ENCODE peak calls at places on chromosomes 4 and X, in six cellular contexts. One of them, this sample, is unnamed.

GRCh38 chr4:3781193-3781886 is 15.2 kb downstream of the ADRA2C start:
- ATAC-seq in HCT116: peak; percentile 57
- ATAC-seq in right lobe of liver: no peak
- ATAC-seq in gastrocnemius medialis: no peak
- ATAC-seq in A549: no peak
- ATAC-seq in body of pancreas: no peak
- ATAC-seq in this sample: no peak

GRCh38 chr4:40446785-40447184 is 111.7 kb downstream of the CHRNA9 start:
- ATAC-seq in right lobe of liver: peak; percentile 52
- ATAC-seq in body of pancreas: peak; percentile 34
- ATAC-seq in HCT116: no peak
- ATAC-seq in gastrocnemius medialis: no peak
- ATAC-seq in A549: peak; percentile 76
- ATAC-seq in this sample: no peak

GRCh38 chr4:139312552-139313332 is 10.5 kb upstream of the NDUFC1 start:
- ATAC-seq in body of pancreas: no peak
- ATAC-seq in HCT116: no peak
- ATAC-seq in A549: no peak
- ATAC-seq in right lobe of liver: peak; percentile 48
- ATAC-seq in gastrocnemius medialis: no peak
- ATAC-seq in this sample: no peak

GRCh38 chrX:134459683-134460004 is 321 bp upstream of the HPRT1 start:
- ATAC-seq in right lobe of liver: peak; percentile 4
- ATAC-seq in gastrocnemius medialis: peak; percentile 49
- ATAC-seq in body of pancreas: peak; percentile 18
- ATAC-seq in HCT116: peak; percentile 45
- ATAC-seq in A549: peak; percentile 84
- ATAC-seq in this sample: peak; percentile 40

GRCh38 chrX:84133023-84133422 is 55.0 kb downstream of the RPS6KA6 start:
- ATAC-seq in A549: no peak
- ATAC-seq in right lobe of liver: no peak
- ATAC-seq in HCT116: no peak
- ATAC-seq in gastrocnemius medialis: no peak
- ATAC-seq in body of pancreas: no peak
- ATAC-seq in this sample: no peak

GRCh38 chr4:112213091-112213490 is 18.5 kb upstream of the AP1AR start:
- ATAC-seq in right lobe of liver: no peak
- ATAC-seq in body of pancreas: no peak
- ATAC-seq in gastrocnemius medialis: no peak
- ATAC-seq in HCT116: no peak
- ATAC-seq in A549: no peak
- ATAC-seq in this sample: no peak

GRCh38 chr4:886244-886643 is 45.9 kb downstream of the GAK start:
- ATAC-seq in HCT116: no peak
- ATAC-seq in right lobe of liver: no peak
- ATAC-seq in body of pancreas: no peak
- ATAC-seq in A549: no peak
- ATAC-seq in gastrocnemius medialis: no peak
- ATAC-seq in this sample: no peak

GRCh38 chr4:149512489-149512888 is 303.2 kb downstream of the IQCM start:
- ATAC-seq in gastrocnemius medialis: peak; percentile 54
- ATAC-seq in body of pancreas: no peak
- ATAC-seq in HCT116: no peak
- ATAC-seq in A549: no peak
- ATAC-seq in right lobe of liver: no peak
- ATAC-seq in this sample: no peak

GRCh38 chr4:39037491-39037825 is 5.2 kb upstream of the TMEM156 start:
- ATAC-seq in gastrocnemius medialis: no peak
- ATAC-seq in right lobe of liver: no peak
- ATAC-seq in HCT116: no peak
- ATAC-seq in A549: peak; percentile 65
- ATAC-seq in body of pancreas: no peak
- ATAC-seq in this sample: no peak
- TF ChIP-seq POLR2A in gastrocnemius medialis: no peak
- TF ChIP-seq POLR2A in right lobe of liver: no peak
- TF ChIP-seq POLR2A in HCT116: no peak
- TF ChIP-seq POLR2A in A549: no peak
- TF ChIP-seq POLR2A in body of pancreas: no peak
- TF ChIP-seq POLR2A in this sample: no peak

DNA sequence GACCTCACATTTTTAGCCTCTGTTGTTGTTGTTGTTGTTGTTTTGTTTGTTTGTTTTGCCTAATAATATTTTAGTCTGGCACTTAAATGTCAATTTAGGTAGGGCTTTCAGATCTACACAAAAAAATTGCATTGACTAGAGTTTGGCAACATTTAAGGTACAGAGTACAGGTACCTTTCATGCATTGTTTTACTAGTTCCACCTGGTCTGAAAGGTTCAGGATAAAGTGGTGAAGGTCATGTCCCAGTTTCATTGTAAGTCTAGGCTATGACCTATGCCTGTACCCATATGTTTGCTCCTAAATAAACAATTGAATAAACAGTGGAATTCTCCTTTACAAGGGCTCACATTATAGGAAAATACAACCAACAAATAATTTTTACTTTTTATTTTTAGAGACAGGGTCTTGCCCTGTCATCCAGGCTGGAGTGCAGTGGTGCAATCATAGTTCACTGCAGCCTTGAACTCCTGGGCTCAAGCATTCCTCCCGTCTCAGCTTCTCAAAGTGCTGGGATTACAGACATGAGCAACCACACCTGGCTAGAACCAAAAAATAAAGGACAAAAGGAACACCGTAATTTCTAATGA is 13.8 kb downstream of the RNF128 start:
- ATAC-seq in gastrocnemius medialis: no peak
- ATAC-seq in A549: no peak
- ATAC-seq in right lobe of liver: peak; percentile 64
- ATAC-seq in body of pancreas: no peak
- ATAC-seq in HCT116: no peak
- ATAC-seq in this sample: no peak
- TF ChIP-seq POLR2A in gastrocnemius medialis: no peak
- TF ChIP-seq POLR2A in A549: no peak
- TF ChIP-seq POLR2A in right lobe of liver: no peak
- TF ChIP-seq POLR2A in body of pancreas: no peak
- TF ChIP-seq POLR2A in HCT116: no peak
- TF ChIP-seq POLR2A in this sample: no peak

DNA sequence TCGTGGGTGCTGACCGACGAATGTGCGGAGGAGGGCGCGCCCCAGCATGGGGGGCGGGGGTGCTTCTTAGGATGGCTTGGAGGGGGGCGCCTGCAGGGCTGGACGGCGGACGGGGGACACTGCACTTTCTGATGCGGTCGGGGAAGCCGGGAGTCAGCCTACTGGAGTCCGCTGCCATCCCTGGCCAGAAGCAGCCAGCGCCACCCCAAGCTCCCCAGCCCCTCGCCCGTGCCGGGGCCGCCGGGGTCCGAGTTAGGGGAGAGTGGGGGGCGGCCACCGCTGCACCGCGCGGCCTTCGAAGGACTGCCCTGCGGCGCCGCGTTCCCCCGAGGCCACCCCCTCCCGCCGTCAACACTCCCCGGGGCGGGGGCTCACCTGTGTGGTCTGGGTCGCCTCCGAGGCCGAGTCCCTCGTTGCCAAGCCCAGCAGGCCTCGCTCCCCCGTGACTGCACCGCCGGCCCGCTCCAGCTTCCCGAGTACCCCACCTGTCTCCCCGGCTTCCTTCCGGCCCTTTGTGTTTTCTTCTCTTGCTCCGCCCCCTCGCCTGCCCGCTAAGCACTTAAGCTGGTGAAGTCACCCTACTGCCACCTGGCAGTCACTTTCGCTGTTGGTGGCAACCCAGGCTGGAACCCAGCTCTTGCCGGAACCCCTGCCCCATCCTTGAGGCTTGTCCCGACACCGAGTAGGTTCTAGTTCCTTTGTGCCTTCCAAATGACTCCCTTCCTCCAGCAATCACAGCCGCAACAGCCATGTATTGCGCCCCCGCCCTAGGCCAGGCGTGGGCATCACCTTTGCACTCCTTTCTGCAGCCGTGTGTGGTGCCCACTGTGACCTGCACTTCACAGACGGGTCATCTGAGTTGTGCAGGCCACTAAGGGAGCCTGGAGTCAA is at the start of gene OCIAD2:
- ATAC-seq in HCT116: peak; percentile 82
- ATAC-seq in body of pancreas: peak; percentile 94
- ATAC-seq in right lobe of liver: peak; percentile 88
- ATAC-seq in A549: peak; percentile 70
- ATAC-seq in gastrocnemius medialis: no peak
- ATAC-seq in this sample: peak; percentile 57
- TF ChIP-seq POLR2A in HCT116: no peak
- TF ChIP-seq POLR2A in body of pancreas: peak; percentile 69
- TF ChIP-seq POLR2A in right lobe of liver: peak; percentile 57
- TF ChIP-seq POLR2A in A549: peak; percentile 37
- TF ChIP-seq POLR2A in gastrocnemius medialis: no peak
- TF ChIP-seq POLR2A in this sample: no peak

DNA sequence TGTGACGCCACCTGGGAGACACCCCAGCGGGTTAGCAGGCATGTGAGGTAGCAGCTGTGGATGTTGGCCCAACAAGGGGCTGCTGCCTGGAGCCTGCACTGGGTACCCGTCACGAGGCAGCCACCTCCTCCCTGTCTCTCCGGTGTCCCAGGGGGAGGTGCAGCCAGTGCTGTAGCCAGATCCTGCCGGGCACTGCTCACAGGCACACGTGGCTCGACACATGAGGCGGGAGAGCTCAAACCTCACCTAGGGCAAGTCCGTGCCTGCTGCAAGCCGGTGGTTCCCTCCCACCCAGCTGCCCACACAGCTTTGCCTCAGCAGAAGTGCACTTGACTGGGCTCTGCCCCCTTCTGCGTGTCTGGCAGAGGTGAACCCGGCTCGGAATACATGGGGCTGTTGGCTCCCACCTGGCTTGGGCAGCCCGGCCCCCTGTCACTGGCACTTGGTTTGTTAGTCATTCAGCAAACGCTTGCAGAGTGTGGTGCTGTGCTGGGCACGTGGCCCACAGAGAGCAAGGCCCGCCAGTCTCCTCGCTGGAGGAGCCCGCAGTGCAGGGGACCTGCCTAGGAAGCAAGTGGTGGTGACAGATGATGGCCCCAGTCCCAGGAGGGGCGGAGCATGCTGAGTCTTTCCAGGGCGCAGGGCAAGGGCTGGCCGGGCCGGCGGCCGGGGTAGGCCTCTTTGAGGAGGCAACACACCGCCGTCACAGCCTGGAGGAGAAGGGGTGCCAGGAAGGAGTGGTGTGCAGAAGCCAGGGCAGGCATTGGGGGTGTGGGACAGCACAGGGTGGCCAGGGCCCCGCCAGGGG is 10.1 kb upstream of the SH3TC1 start:
- ATAC-seq in body of pancreas: peak; percentile 59
- ATAC-seq in right lobe of liver: peak; percentile 60
- ATAC-seq in A549: no peak
- ATAC-seq in gastrocnemius medialis: peak; percentile 62
- ATAC-seq in HCT116: no peak
- ATAC-seq in this sample: no peak
- TF ChIP-seq POLR2A in body of pancreas: no peak
- TF ChIP-seq POLR2A in right lobe of liver: peak; percentile 17
- TF ChIP-seq POLR2A in A549: no peak
- TF ChIP-seq POLR2A in gastrocnemius medialis: peak; percentile 64
- TF ChIP-seq POLR2A in HCT116: no peak
- TF ChIP-seq POLR2A in this sample: no peak

GRCh38 chr4:95545526-95545925 is 3.2 kb downstream of the UNC5C start:
- ATAC-seq in body of pancreas: no peak
- ATAC-seq in gastrocnemius medialis: no peak
- ATAC-seq in right lobe of liver: no peak
- ATAC-seq in HCT116: no peak
- ATAC-seq in A549: no peak
- ATAC-seq in this sample: no peak
- TF ChIP-seq POLR2A in body of pancreas: no peak
- TF ChIP-seq POLR2A in gastrocnemius medialis: no peak
- TF ChIP-seq POLR2A in right lobe of liver: no peak
- TF ChIP-seq POLR2A in HCT116: no peak
- TF ChIP-seq POLR2A in A549: no peak
- TF ChIP-seq POLR2A in this sample: no peak

DNA sequence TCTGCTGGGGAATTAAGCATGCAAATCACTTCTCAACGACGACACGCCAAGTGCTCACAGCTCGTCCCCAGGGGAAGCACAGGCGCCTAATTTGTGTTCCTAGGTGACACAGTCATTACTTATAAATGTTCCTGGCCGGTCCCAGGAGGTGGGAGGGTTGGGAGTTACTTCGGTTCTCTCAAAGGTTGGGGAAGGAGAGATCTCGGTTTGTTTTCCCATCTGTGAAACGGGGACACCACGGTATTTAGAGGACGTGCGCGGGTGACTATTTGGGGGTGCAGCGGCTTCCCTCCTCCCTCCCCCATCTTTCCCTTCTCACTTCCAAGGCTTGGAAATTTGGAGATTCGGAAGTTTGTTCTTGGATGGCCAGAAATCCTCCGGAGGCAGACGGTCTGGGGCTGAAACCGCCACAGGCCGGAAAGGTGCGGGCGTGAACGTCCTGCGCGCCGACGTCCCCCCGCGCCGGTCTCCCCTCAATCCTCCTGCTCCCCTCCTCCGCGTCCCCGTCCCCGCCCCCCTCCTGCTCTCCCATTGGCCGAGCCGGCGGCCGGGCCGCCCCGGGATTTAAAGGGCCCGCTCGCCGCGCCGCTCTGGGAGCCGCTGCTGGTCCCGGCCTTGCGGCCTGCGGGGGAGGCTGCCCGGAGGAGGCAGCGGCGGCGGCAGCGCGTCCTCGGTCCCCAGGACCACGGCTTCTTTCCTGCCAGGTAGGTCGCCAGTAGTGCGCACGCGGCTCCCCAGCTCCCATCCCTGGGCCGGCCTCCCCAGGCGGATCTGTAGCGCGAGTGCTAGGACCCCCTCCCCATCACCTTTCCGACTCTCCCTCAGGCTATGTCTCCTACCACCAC is at the start of gene PORCN:
- ATAC-seq in body of pancreas: peak; percentile 95
- ATAC-seq in A549: peak; percentile 94
- ATAC-seq in HCT116: peak; percentile 91
- ATAC-seq in gastrocnemius medialis: peak; percentile 91
- ATAC-seq in right lobe of liver: peak; percentile 92
- ATAC-seq in this sample: peak; percentile 93
- TF ChIP-seq POLR2A in body of pancreas: peak; percentile 26
- TF ChIP-seq POLR2A in A549: peak; percentile 64
- TF ChIP-seq POLR2A in HCT116: no peak
- TF ChIP-seq POLR2A in gastrocnemius medialis: peak; percentile 53
- TF ChIP-seq POLR2A in right lobe of liver: peak; percentile 38
- TF ChIP-seq POLR2A in this sample: peak; percentile 36

DNA sequence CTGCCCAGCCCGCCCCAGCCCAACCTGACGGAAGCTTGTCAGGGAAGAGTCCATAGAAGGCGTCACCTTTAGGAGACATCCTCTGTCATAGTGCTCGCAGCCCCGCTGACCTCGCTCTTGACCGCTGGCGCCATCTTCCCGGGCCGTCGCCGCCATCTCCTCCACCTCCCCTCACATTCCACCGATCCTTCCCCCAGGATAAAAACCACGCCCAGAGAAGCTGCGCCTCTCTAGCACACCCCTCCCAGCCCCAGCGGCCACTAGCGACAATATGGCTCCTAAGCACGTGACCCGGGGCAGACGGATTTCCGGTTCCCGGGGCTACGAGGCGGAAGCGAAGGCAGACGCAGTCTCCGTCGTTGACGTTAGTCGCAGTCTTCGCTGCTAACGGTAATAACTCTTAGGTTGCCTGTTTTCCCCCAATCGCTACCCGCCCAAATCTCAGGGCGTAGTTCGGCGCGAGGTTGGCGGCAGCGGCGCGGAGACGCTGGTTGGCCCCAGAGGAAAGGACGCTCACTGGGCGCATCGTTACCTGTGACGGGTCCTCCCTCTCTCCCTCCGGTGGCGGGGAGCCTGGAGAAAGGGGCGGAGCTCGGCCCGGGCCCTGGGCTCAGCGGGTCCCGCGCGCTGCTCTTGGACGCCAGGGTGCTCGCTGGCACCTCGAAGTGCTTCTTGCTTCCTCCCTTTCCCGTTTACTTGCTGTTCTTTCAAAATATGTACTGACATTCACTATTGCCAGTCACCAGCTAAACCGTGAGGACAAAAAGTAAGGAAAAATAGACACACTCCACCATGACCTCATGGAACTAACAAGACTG is at the start of the genes RCHY1 and THAP6:
- ATAC-seq in body of pancreas: peak; percentile 97
- ATAC-seq in gastrocnemius medialis: peak; percentile 98
- ATAC-seq in A549: peak; percentile 98
- ATAC-seq in HCT116: peak; percentile 93
- ATAC-seq in right lobe of liver: peak; percentile 99
- ATAC-seq in this sample: peak; percentile 98
- TF ChIP-seq POLR2A in body of pancreas: peak; percentile 73
- TF ChIP-seq POLR2A in gastrocnemius medialis: peak; percentile 74
- TF ChIP-seq POLR2A in A549: peak; percentile 68
- TF ChIP-seq POLR2A in HCT116: peak; percentile 66
- TF ChIP-seq POLR2A in right lobe of liver: peak; percentile 85
- TF ChIP-seq POLR2A in this sample: peak; percentile 77